ENCODE peak calls at places on chromosome 5, in five cellular contexts. One of them, this sample, is unnamed.

GRCh38 chr5:143879646-143880045 is 67.7 kb downstream of the HMHB1 start:
- DNase-seq in brain microvascular endothelial cell: no peak
- DNase-seq in non-pigmented ciliary epithelial cell: no peak
- DNase-seq in HEK293T: no peak
- DNase-seq in left cardiac atrium: no peak
- DNase-seq in this sample: no peak

GRCh38 chr5:146076455-146076854 is 28.9 kb downstream of the PLAC8L1 start:
- DNase-seq in brain microvascular endothelial cell: no peak
- DNase-seq in non-pigmented ciliary epithelial cell: no peak
- DNase-seq in HEK293T: no peak
- DNase-seq in left cardiac atrium: no peak
- DNase-seq in this sample: no peak

GRCh38 chr5:76372320-76373054 is 30.6 kb upstream of the IQGAP2 start:
- DNase-seq in brain microvascular endothelial cell: peak; percentile 93
- DNase-seq in non-pigmented ciliary epithelial cell: peak; percentile 85
- DNase-seq in HEK293T: no peak
- DNase-seq in left cardiac atrium: no peak
- DNase-seq in this sample: no peak

GRCh38 chr5:101393795-101394450 is 490.8 kb upstream of the ST8SIA4 start:
- DNase-seq in brain microvascular endothelial cell: no peak
- DNase-seq in non-pigmented ciliary epithelial cell: no peak
- DNase-seq in HEK293T: no peak
- DNase-seq in left cardiac atrium: no peak
- DNase-seq in this sample: no peak

GRCh38 chr5:164353155-164353554 is 847.7 kb downstream of the MAT2B start:
- DNase-seq in brain microvascular endothelial cell: no peak
- DNase-seq in non-pigmented ciliary epithelial cell: no peak
- DNase-seq in HEK293T: peak; percentile 37
- DNase-seq in left cardiac atrium: no peak
- DNase-seq in this sample: no peak

GRCh38 chr5:127061956-127062355 is 11.3 kb downstream of the C5orf63 start:
- DNase-seq in brain microvascular endothelial cell: no peak
- DNase-seq in non-pigmented ciliary epithelial cell: no peak
- DNase-seq in HEK293T: no peak
- DNase-seq in left cardiac atrium: no peak
- DNase-seq in this sample: no peak

GRCh38 chr5:177529247-177529901 is 12.6 kb upstream of the DDX41 start:
- DNase-seq in brain microvascular endothelial cell: no peak
- DNase-seq in non-pigmented ciliary epithelial cell: no peak
- DNase-seq in HEK293T: no peak
- DNase-seq in left cardiac atrium: no peak
- DNase-seq in this sample: no peak

GRCh38 chr5:543755-544674 is 19.8 kb upstream of the SLC9A3 start:
- DNase-seq in brain microvascular endothelial cell: no peak
- DNase-seq in non-pigmented ciliary epithelial cell: no peak
- DNase-seq in HEK293T: no peak
- DNase-seq in left cardiac atrium: peak; percentile 43
- DNase-seq in this sample: peak; percentile 44

GRCh38 chr5:135605221-135605620 is 26.4 kb upstream of the CXCL14 start:
- DNase-seq in brain microvascular endothelial cell: no peak
- DNase-seq in non-pigmented ciliary epithelial cell: no peak
- DNase-seq in HEK293T: no peak
- DNase-seq in left cardiac atrium: no peak
- DNase-seq in this sample: no peak

GRCh38 chr5:62786099-62786498 is 207.5 kb downstream of the LRRC70 start:
- DNase-seq in brain microvascular endothelial cell: no peak
- DNase-seq in non-pigmented ciliary epithelial cell: no peak
- DNase-seq in HEK293T: no peak
- DNase-seq in left cardiac atrium: no peak
- DNase-seq in this sample: no peak

GRCh38 chr5:137142371-137143243 is 356.5 kb downstream of the SPOCK1 start:
- DNase-seq in brain microvascular endothelial cell: peak; percentile 69
- DNase-seq in non-pigmented ciliary epithelial cell: peak; percentile 82
- DNase-seq in HEK293T: no peak
- DNase-seq in left cardiac atrium: peak; percentile 70
- DNase-seq in this sample: peak; percentile 62

GRCh38 chr5:142700566-142700965 is 14.7 kb upstream of the FGF1 start:
- DNase-seq in brain microvascular endothelial cell: no peak
- DNase-seq in non-pigmented ciliary epithelial cell: no peak
- DNase-seq in HEK293T: no peak
- DNase-seq in left cardiac atrium: no peak
- DNase-seq in this sample: no peak

GRCh38 chr5:43063731-43064171 is 23.6 kb upstream of the ANXA2R start:
- DNase-seq in brain microvascular endothelial cell: peak; percentile 59
- DNase-seq in non-pigmented ciliary epithelial cell: no peak
- DNase-seq in HEK293T: no peak
- DNase-seq in left cardiac atrium: no peak
- DNase-seq in this sample: no peak

GRCh38 chr5:27855491-27855890 is 817.1 kb upstream of the CDH9 start:
- DNase-seq in brain microvascular endothelial cell: no peak
- DNase-seq in non-pigmented ciliary epithelial cell: no peak
- DNase-seq in HEK293T: no peak
- DNase-seq in left cardiac atrium: no peak
- DNase-seq in this sample: no peak